ENCODE peak calls at places on chromosome 5, in six cellular contexts. I is amygdala; L is psoas muscle; A is A549; U is stimulated activated CD8-positive, alpha-beta memory T cell treated with anti-CD3 and anti-CD28 coated beads, Interleukin-12 subunit alpha, Interleukin-12 subunit beta, amount 100 ng/mL, for 4 hours; G is hippocampal formation. O is an unnamed sample.
A peak's percentile ranks its signal among the peaks of the same experiment; 100 is the strongest.

GRCh38 chr5:13108281-13108680 is 836.2 kb downstream of the DNAH5 start:
- DNase-seq in U (no peak), L (no peak), I (no peak), A (no peak), G (no peak), O (no peak)

GRCh38 chr5:62082370-62082778 is 223.6 kb upstream of the KIF2A start:
- DNase-seq in L (no peak), G (no peak), A (no peak), U (no peak), I (no peak), O (no peak)

GRCh38 chr5:150112211-150113046 is 26.1 kb upstream of the CSF1R start:
- DNase-seq in A (no peak), G (no peak), I (no peak), L (peak; percentile 78), U (no peak), O (no peak)

GRCh38 chr5:83552275-83552674 is 80.7 kb downstream of the VCAN start:
- DNase-seq in U (no peak), G (no peak), A (no peak), L (no peak), I (no peak), O (no peak)

GRCh38 chr5:38533286-38534121 is 22.9 kb downstream of the LIFR start:
- DNase-seq in G (no peak), L (no peak), I (no peak), U (no peak), A (no peak), O (no peak)

GRCh38 chr5:43215073-43215631 is 23.1 kb downstream of the NIM1K start:
- DNase-seq in G (no peak), A (no peak), U (no peak), L (no peak), I (no peak), O (no peak)

GRCh38 chr5:160938532-160938931 is 86.5 kb upstream of the ATP10B start:
- DNase-seq in G (no peak), A (no peak), I (no peak), L (no peak), U (no peak), O (no peak)

GRCh38 chr5:61734001-61734400 is 401.9 kb downstream of the ZSWIM6 start:
- DNase-seq in G (no peak), L (no peak), A (no peak), I (no peak), U (no peak), O (no peak)

GRCh38 chr5:149791881-149792280 is 61.8 kb downstream of the PPARGC1B start:
- DNase-seq in G (no peak), L (no peak), U (no peak), I (no peak), A (no peak), O (no peak)

GRCh38 chr5:168364738-168365550 is 73.5 kb downstream of the WWC1 start:
- DNase-seq in U (no peak), G (no peak), I (no peak), A (no peak), L (no peak), O (peak; percentile 24)

GRCh38 chr5:131109540-131110255 is 55.4 kb downstream of the HINT1 start:
- DNase-seq in L (no peak), A (peak; percentile 46), U (no peak), G (peak; percentile 76), I (no peak), O (no peak)

GRCh38 chr5:1343931-1344901 is 683 bp downstream of the CLPTM1L start:
- DNase-seq in G (no peak), L (no peak), A (no peak), U (no peak), I (no peak), O (no peak)

GRCh38 chr5:115267617-115268016 is 4.9 kb upstream of the PGGT1B start:
- DNase-seq in A (no peak), L (no peak), I (no peak), G (no peak), U (no peak), O (no peak)

GRCh38 chr5:178577376-178577839 is 12.8 kb downstream of the COL23A1 start:
- DNase-seq in A (no peak), U (no peak), I (no peak), G (no peak), L (no peak), O (no peak)

GRCh38 chr5:126460459-126460858 is 37.2 kb downstream of the GRAMD2B start:
- DNase-seq in U (no peak), G (peak; percentile 47), I (no peak), L (no peak), A (no peak), O (no peak)

GRCh38 chr5:169767938-169768337 is 130.9 kb downstream of the DOCK2 start:
- DNase-seq in U (no peak), I (no peak), A (no peak), L (no peak), G (no peak), O (no peak)

GRCh38 chr5:144088211-144088965 is 82.1 kb downstream of the YIPF5 start:
- DNase-seq in I (no peak), A (no peak), G (no peak), U (no peak), L (no peak), O (no peak)

GRCh38 chr5:132385321-132386105 is 16.0 kb downstream of the SLC22A5 start:
- DNase-seq in A (peak; percentile 89), L (no peak), G (peak; percentile 69), I (no peak), U (peak; percentile 42), O (peak; percentile 57)

GRCh38 chr5:2105141-2105540 is 222.4 kb upstream of the IRX4 start:
- DNase-seq in G (no peak), L (no peak), U (no peak), I (no peak), A (no peak), O (no peak)

O was measured in nucleus accumbens.